ENCODE peak calls at places on chromosomes 11 and 22, in six cellular contexts. R, Y, S, X, W and B are unnamed samples.
A peak's percentile ranks its signal among the peaks of the same experiment; 100 is the strongest.

GRCh38 chr11:7892751-7893356 is 38.2 kb downstream of the OR10A6 start:
- DNase-seq in Y (no peak), R (peak; percentile 56), X (peak; percentile 52), W (peak; percentile 54), S (no peak), B (no peak)

GRCh38 chr22:32951081-32951806 is 106.9 kb downstream of the SYN3 start:
- DNase-seq in R (peak; percentile 36), S (no peak), X (no peak), W (no peak), Y (no peak), B (no peak)

GRCh38 chr11:116731097-116731761 is 41.6 kb downstream of the BUD13 start:
- DNase-seq in W (no peak), Y (no peak), R (peak; percentile 84), S (no peak), X (peak; percentile 26), B (peak; percentile 49)

GRCh38 chr11:72587696-72588095 is 86.5 kb downstream of the PDE2A start:
- DNase-seq in R (no peak), W (no peak), Y (no peak), S (no peak), X (no peak), B (no peak)

GRCh38 chr22:11325767-11326166 is 4202.2 kb upstream of the OR11H1 start:
- DNase-seq in R (no peak), S (no peak), W (no peak), Y (no peak), X (no peak), B (no peak)

GRCh38 chr11:132911186-132911585 is 621.1 kb downstream of the OPCML start:
- DNase-seq in S (no peak), Y (no peak), X (peak; percentile 90), R (no peak), W (no peak), B (no peak)

GRCh38 chr11:80595011-80595410 is 1154.2 kb upstream of the TENM4 start:
- DNase-seq in W (no peak), S (no peak), X (peak; percentile 90), Y (no peak), R (no peak), B (no peak)

GRCh38 chr22:25490869-25491268 is 73.6 kb upstream of the GRK3 start:
- DNase-seq in S (no peak), W (no peak), Y (no peak), X (no peak), R (no peak), B (no peak)

GRCh38 chr11:68328374-68329091 is 16.1 kb downstream of the LRP5 start:
- DNase-seq in S (no peak), W (no peak), X (peak; percentile 49), Y (no peak), R (peak; percentile 87), B (no peak)

GRCh38 chr11:128569291-128569690 is 18.1 kb downstream of the ETS1 start:
- DNase-seq in Y (no peak), R (no peak), S (no peak), W (no peak), X (no peak), B (no peak)

GRCh38 chr11:35354644-35355043 is 64.7 kb downstream of the SLC1A2 start:
- DNase-seq in Y (no peak), S (no peak), R (no peak), X (no peak), W (no peak), B (no peak)

GRCh38 chr11:2793781-2794418 is 91.7 kb downstream of the CDKN1C start:
- DNase-seq in R (no peak), Y (peak; percentile 18), X (no peak), S (no peak), W (no peak), B (peak; percentile 61)

DNA sequence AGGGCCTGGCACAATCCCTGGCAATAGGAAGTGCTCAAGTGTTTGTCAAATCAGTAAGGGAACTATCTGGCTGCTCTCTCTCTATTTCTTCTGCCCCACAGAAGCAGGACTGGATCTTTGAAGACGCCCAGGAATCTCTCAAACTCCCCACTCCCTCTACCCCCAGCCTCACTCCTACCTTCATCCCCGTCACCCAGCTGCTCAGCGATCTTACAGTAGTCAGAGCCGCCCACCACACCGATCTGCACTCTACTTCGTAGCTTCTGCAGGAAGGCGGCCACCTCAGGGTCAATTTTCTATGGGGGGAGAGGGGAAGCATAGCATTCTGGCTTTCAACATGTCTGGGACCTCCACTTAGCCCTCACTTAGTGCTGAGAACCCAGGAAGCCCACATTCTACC is 3.7 kb downstream of the PMM1 start:
- DNase-seq in S (no peak), Y (no peak), R (no peak), W (no peak), X (no peak), B (no peak)
- H3K4me1 ChIP-seq in S (peaks cover 3% of the 10 kb centered on the region), Y (peaks cover 22% of the 10 kb centered on the region), R (no peaks in the 10 kb centered on the region), W (peaks cover 21% of the 10 kb centered on the region), X (peaks cover 5% of the 10 kb centered on the region), B (no peaks in the 10 kb centered on the region)

DNA sequence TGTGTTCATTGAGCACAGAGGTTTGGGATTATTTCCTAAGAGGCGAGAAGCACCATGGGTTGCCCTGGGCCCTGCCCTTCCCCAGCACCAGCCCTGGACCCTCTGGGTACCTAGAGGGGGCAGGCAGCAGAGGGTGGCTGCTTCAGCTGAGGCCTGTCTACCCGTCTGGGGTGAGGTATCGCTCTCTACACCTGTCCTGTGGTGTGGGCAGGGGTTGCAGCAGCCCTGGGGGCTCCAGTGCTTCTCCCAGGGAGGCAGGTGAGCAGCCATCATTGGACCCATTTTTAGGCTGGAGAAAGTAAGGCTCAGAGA is 15.6 kb downstream of the PRDM11 start:
- DNase-seq in X (no peak), R (no peak), Y (no peak), S (no peak), W (no peak), B (no peak)
- H3K4me1 ChIP-seq in X (no peaks in the 10 kb centered on the region), R (peaks cover 10% of the 10 kb centered on the region), Y (peaks cover 30% of the 10 kb centered on the region), S (no peaks in the 10 kb centered on the region), W (no peaks in the 10 kb centered on the region), B (peaks cover 86% of the 10 kb centered on the region)

DNA sequence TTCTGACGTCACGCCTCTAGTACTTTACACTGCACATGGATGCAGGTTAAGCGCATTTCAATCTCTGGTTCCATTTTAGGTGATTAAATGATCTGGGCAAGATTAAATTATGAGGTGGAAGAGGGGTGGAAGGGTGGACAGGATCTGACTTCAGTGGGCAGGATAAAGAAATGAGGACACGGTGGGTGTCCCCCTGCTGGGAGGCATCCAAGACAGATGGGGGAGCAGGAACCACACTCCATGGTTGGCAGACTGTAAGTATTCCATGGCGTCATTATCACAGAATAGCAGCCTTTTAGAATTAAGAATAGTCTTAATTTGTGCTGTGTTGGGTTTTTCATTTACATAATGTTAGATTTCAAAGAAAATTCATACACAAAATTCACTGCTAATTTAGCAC is 7.6 kb upstream of the SORL1 start:
- DNase-seq in W (no peak), R (no peak), X (no peak), S (no peak), Y (no peak), B (no peak)
- H3K4me1 ChIP-seq in W (no peaks in the 10 kb centered on the region), R (no peaks in the 10 kb centered on the region), X (no peaks in the 10 kb centered on the region), S (peaks cover 45% of the 10 kb centered on the region), Y (peaks cover 11% of the 10 kb centered on the region), B (no peaks in the 10 kb centered on the region)

GRCh38 chr22:21626735-21627469 is 2.9 kb downstream of the YDJC start:
- DNase-seq in W (no peak), X (no peak), Y (no peak), R (no peak), S (no peak), B (no peak)
- H3K4me1 ChIP-seq in W (peaks cover 14% of the 10 kb centered on the region), X (peaks cover 3% of the 10 kb centered on the region), Y (peaks cover 52% of the 10 kb centered on the region), R (peaks cover 6% of the 10 kb centered on the region), S (peaks cover 10% of the 10 kb centered on the region), B (no peaks in the 10 kb centered on the region)

DNA sequence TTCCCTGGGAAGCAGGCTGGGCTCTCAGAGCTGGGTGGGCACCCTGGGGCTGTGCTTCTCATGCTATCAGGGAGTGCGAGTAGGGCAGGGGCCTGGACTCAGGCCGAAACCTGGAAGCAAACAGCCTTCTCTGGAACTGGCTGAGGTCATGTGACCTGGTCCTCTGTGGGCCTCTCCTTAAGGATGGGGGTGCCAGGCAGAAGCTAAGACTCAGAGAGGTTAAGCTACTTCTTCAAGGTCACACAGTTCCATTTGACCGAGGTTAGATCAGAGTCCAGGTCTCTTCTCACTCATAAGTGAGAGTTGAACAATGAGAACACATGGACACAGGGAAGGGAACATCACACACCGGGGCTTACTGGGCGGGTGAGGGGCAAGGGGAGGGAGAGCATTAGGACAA is 7.4 kb downstream of the FADS3 start:
- DNase-seq in R (no peak), Y (no peak), X (no peak), S (no peak), W (no peak), B (no peak)
- H3K4me1 ChIP-seq in R (peaks cover 11% of the 10 kb centered on the region), Y (peaks cover 5% of the 10 kb centered on the region), X (peaks cover 3% of the 10 kb centered on the region), S (peaks cover 22% of the 10 kb centered on the region), W (peaks cover 23% of the 10 kb centered on the region), B (peaks cover 65% of the 10 kb centered on the region)

GRCh38 chr22:36147196-36147788 is 13.3 kb downstream of the APOL3 start:
- DNase-seq in S (no peak), R (peak; percentile 38), X (no peak), Y (no peak), W (no peak), B (peak; percentile 19)
- H3K4me1 ChIP-seq in S (no peaks in the 10 kb centered on the region), R (no peaks in the 10 kb centered on the region), X (peaks cover 4% of the 10 kb centered on the region), Y (peaks cover 58% of the 10 kb centered on the region), W (no peaks in the 10 kb centered on the region), B (peaks cover 3% of the 10 kb centered on the region)

GRCh38 chr11:66710384-66710930 is 18.6 kb downstream of the SPTBN2 start:
- DNase-seq in S (no peak), W (no peak), X (no peak), R (no peak), Y (no peak), B (no peak)
- H3K4me1 ChIP-seq in S (no peaks in the 10 kb centered on the region), W (no peaks in the 10 kb centered on the region), X (no peaks in the 10 kb centered on the region), R (no peaks in the 10 kb centered on the region), Y (no peaks in the 10 kb centered on the region), B (no peaks in the 10 kb centered on the region)

GRCh38 chr22:37930270-37930951 is 23.0 kb downstream of the C22orf23 start:
- DNase-seq in W (peak; percentile 25), Y (no peak), S (no peak), X (no peak), R (peak; percentile 64), B (no peak)
- H3K4me1 ChIP-seq in W (peaks cover 14% of the 10 kb centered on the region), Y (peaks cover 47% of the 10 kb centered on the region), S (peaks cover 10% of the 10 kb centered on the region), X (peaks cover 25% of the 10 kb centered on the region), R (peaks cover 6% of the 10 kb centered on the region), B (peaks cover 23% of the 10 kb centered on the region)